ENCODE peak calls at places on chromosomes 16 and 17, in five cellular contexts. One of them, this sample, is unnamed.
A peak's percentile ranks its signal among the peaks of the same experiment; 100 is the strongest.

GRCh38 chr17:73546770-73547345 is 97.4 kb downstream of the SDK2 start:
- DNase-seq in HepG2: peak; percentile 13
- DNase-seq in K562: peak; percentile 65
- DNase-seq in HCT116: peak; percentile 12
- DNase-seq in GM12878: no peak
- DNase-seq in this sample: peak; percentile 85

GRCh38 chr16:9094008-9094846 is 2.8 kb downstream of the HAPSTR1 start:
- DNase-seq in K562: no peak
- DNase-seq in HCT116: no peak
- DNase-seq in HepG2: no peak
- DNase-seq in GM12878: no peak
- DNase-seq in this sample: no peak

GRCh38 chr17:42132941-42133340 is 10.3 kb downstream of the HSPB9 start:
- DNase-seq in K562: no peak
- DNase-seq in HepG2: no peak
- DNase-seq in GM12878: no peak
- DNase-seq in HCT116: no peak
- DNase-seq in this sample: no peak

GRCh38 chr16:27462200-27462845 is 60.3 kb downstream of the IL21R start:
- DNase-seq in HepG2: no peak
- DNase-seq in K562: no peak
- DNase-seq in HCT116: no peak
- DNase-seq in GM12878: no peak
- DNase-seq in this sample: no peak

GRCh38 chr16:68528686-68529379 is 10.3 kb upstream of the ZFP90 start:
- DNase-seq in HepG2: peak; percentile 85
- DNase-seq in HCT116: peak; percentile 75
- DNase-seq in K562: peak; percentile 87
- DNase-seq in GM12878: peak; percentile 39
- DNase-seq in this sample: peak; percentile 89

GRCh38 chr17:37400505-37400904 is 6.1 kb downstream of the ACACA start:
- DNase-seq in HepG2: no peak
- DNase-seq in HCT116: no peak
- DNase-seq in GM12878: no peak
- DNase-seq in K562: no peak
- DNase-seq in this sample: no peak

GRCh38 chr17:82859431-82860403 is 19.9 kb upstream of the ZNF750 start:
- DNase-seq in GM12878: peak; percentile 63
- DNase-seq in HCT116: peak; percentile 91
- DNase-seq in HepG2: peak; percentile 27
- DNase-seq in K562: peak; percentile 65
- DNase-seq in this sample: no peak

GRCh38 chr17:65990593-65990992 is 201.3 kb downstream of the CEP112 start:
- DNase-seq in K562: no peak
- DNase-seq in HepG2: no peak
- DNase-seq in HCT116: no peak
- DNase-seq in GM12878: no peak
- DNase-seq in this sample: no peak

GRCh38 chr17:29042679-29043538 is at the start of gene PIPOX:
- DNase-seq in HepG2: peak; percentile 90
- DNase-seq in HCT116: no peak
- DNase-seq in GM12878: peak; percentile 30
- DNase-seq in K562: peak; percentile 23
- DNase-seq in this sample: peak; percentile 76

GRCh38 chr16:8591451-8591850 is 1.1 kb upstream of the TMEM114 start:
- DNase-seq in GM12878: no peak
- DNase-seq in K562: no peak
- DNase-seq in HCT116: no peak
- DNase-seq in HepG2: no peak
- DNase-seq in this sample: no peak

GRCh38 chr17:62194401-62194800 is 129.3 kb upstream of the MED13 start:
- DNase-seq in K562: no peak
- DNase-seq in GM12878: no peak
- DNase-seq in HCT116: no peak
- DNase-seq in HepG2: no peak
- DNase-seq in this sample: no peak

GRCh38 chr16:87060026-87060986 is 256.9 kb downstream of the C16orf95 start:
- DNase-seq in GM12878: no peak
- DNase-seq in HepG2: no peak
- DNase-seq in HCT116: no peak
- DNase-seq in K562: peak; percentile 25
- DNase-seq in this sample: no peak
- TF ChIP-seq ZBTB33 in GM12878: no peak
- TF ChIP-seq ZBTB33 in HepG2: no peak
- TF ChIP-seq ZBTB33 in HCT116: no peak
- TF ChIP-seq ZBTB33 in K562: no peak
- TF ChIP-seq ZBTB33 in this sample: no peak

GRCh38 chr16:50067290-50067853 is 1.6 kb downstream of the HEATR3 start:
- DNase-seq in GM12878: no peak
- DNase-seq in HepG2: peak; percentile 79
- DNase-seq in K562: peak; percentile 50
- DNase-seq in HCT116: peak; percentile 22
- DNase-seq in this sample: peak; percentile 53

GRCh38 chr16:50068550-50068949 is 2.8 kb downstream of the HEATR3 start:
- DNase-seq in HepG2: no peak
- DNase-seq in K562: no peak
- DNase-seq in GM12878: no peak
- DNase-seq in HCT116: no peak
- DNase-seq in this sample: no peak

GRCh38 chr16:50069060-50069459 is 3.3 kb downstream of the HEATR3 start:
- DNase-seq in GM12878: no peak
- DNase-seq in HepG2: no peak
- DNase-seq in K562: no peak
- DNase-seq in HCT116: no peak
- DNase-seq in this sample: no peak

GRCh38 chr16:50071075-50071671 is 5.4 kb downstream of the HEATR3 start:
- DNase-seq in GM12878: no peak
- DNase-seq in HCT116: no peak
- DNase-seq in HepG2: no peak
- DNase-seq in K562: peak; percentile 61
- DNase-seq in this sample: no peak

DNA sequence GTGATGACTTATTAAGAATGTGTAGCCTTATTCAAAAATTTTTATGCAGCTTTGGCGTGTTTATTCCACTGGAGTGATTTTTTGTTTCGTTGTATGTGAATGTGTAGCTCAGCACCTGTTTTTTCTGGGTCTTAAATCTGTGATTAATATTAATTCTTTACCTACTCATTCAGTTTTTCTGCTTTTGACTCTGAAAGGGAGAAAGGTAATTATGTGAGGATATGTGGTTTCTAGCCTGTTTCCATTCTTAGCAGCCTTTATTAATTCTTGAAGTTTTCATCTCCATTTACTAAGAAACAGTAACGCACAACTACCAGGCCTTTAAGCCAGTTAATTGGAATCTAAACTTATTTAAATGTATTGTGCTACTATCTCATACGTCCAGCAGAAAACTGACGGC is 7.0 kb downstream of the HEATR3 start:
- DNase-seq in HepG2: no peak
- DNase-seq in HCT116: no peak
- DNase-seq in K562: no peak
- DNase-seq in GM12878: no peak
- DNase-seq in this sample: no peak
- H3K4me1 ChIP-seq in HepG2: peaks cover 10% of the 10 kb centered on the region
- H3K4me1 ChIP-seq in HCT116: no peaks in the 10 kb centered on the region
- H3K4me1 ChIP-seq in K562: peaks cover 2% of the 10 kb centered on the region
- H3K4me1 ChIP-seq in GM12878: peaks cover 15% of the 10 kb centered on the region
- H3K4me1 ChIP-seq in this sample: peaks cover 8% of the 10 kb centered on the region

GRCh38 chr17:4843451-4843850 is 10.3 kb downstream of the MINK1 start:
- DNase-seq in GM12878: no peak
- DNase-seq in K562: no peak
- DNase-seq in HCT116: no peak
- DNase-seq in HepG2: no peak
- DNase-seq in this sample: no peak
- TF ChIP-seq SIN3A in GM12878: no peak
- TF ChIP-seq SIN3A in K562: no peak
- TF ChIP-seq SIN3A in HCT116: no peak
- TF ChIP-seq SIN3A in HepG2: no peak
- TF ChIP-seq SIN3A in this sample: no peak

GRCh38 chr16:85453701-85454100 is 159.4 kb upstream of the GSE1 start:
- DNase-seq in HepG2: no peak
- DNase-seq in HCT116: no peak
- DNase-seq in GM12878: no peak
- DNase-seq in K562: no peak
- DNase-seq in this sample: no peak
- TF ChIP-seq ZBTB33 in HepG2: no peak
- TF ChIP-seq ZBTB33 in HCT116: no peak
- TF ChIP-seq ZBTB33 in GM12878: no peak
- TF ChIP-seq ZBTB33 in K562: no peak
- TF ChIP-seq ZBTB33 in this sample: no peak

DNA sequence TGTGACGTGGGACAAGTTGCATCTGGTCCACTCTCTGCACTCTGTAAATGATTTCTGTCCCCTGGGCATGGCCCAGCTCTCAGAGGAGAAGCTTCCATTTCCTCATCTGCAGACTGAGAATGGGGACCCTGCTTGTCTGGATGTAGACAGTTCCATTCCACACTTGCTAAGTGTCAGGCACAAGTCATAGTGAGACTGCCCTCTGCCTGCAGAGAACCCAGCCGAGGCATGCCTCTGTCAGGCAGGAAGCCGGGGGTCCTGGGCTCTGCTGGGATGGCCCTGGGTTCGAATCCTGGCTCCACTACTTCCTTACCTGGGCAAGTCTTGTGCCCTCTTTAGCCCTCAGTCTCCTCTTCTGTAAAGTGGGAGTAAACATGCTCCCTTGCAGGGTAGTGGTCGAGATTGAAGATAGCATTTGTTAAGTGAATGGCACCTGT is 4.1 kb downstream of the MAP2K3 start:
- DNase-seq in K562: no peak
- DNase-seq in HepG2: no peak
- DNase-seq in HCT116: no peak
- DNase-seq in GM12878: peak; percentile 32
- DNase-seq in this sample: no peak
- H3K4me1 ChIP-seq in K562: peaks cover 71% of the 10 kb centered on the region
- H3K4me1 ChIP-seq in HepG2: peaks cover 34% of the 10 kb centered on the region
- H3K4me1 ChIP-seq in HCT116: peaks cover 56% of the 10 kb centered on the region
- H3K4me1 ChIP-seq in GM12878: peaks cover 30% of the 10 kb centered on the region
- H3K4me1 ChIP-seq in this sample: peaks cover 61% of the 10 kb centered on the region

GRCh38 chr16:89574681-89575246 is 794 bp upstream of the CPNE7 start:
- DNase-seq in HCT116: peak; percentile 57
- DNase-seq in K562: peak; percentile 87
- DNase-seq in GM12878: no peak
- DNase-seq in HepG2: no peak
- DNase-seq in this sample: no peak
- TF ChIP-seq SIN3A in HCT116: no peak
- TF ChIP-seq SIN3A in K562: no peak
- TF ChIP-seq SIN3A in GM12878: no peak
- TF ChIP-seq SIN3A in HepG2: no peak
- TF ChIP-seq SIN3A in this sample: no peak

GRCh38 chr17:1186923-1187771 is 7.4 kb upstream of the ABR start:
- DNase-seq in GM12878: no peak
- DNase-seq in HCT116: peak; percentile 72
- DNase-seq in HepG2: peak; percentile 63
- DNase-seq in K562: peak; percentile 72
- DNase-seq in this sample: peak; percentile 93
- TF ChIP-seq ZBTB33 in GM12878: no peak
- TF ChIP-seq ZBTB33 in HCT116: no peak
- TF ChIP-seq ZBTB33 in HepG2: no peak
- TF ChIP-seq ZBTB33 in K562: no peak
- TF ChIP-seq ZBTB33 in this sample: no peak